ENCODE peak calls at places on chromosome X, in seven cellular contexts. V is NCI-H2081; F is WTC11; Z is DMS53; K is AG10803; T is EL; D is effector CD4-positive, alpha-beta T cell. P is an unnamed sample.

GRCh38 chrX:138885886-138886285 is 174.4 kb upstream of the FGF13 start:
- DNase-seq in D (no peak), K (peak; percentile 37), Z (peak; percentile 64), V (no peak), T (no peak), F (no peak), P (no peak)

GRCh38 chrX:15269618-15270521 is at the start of gene ASB9:
- DNase-seq in Z (peak; percentile 81), V (peak; percentile 15), D (no peak), K (peak; percentile 35), T (peak; percentile 81), F (peak; percentile 9), P (peak; percentile 41)

GRCh38 chrX:108020631-108021030 is 24.2 kb upstream of the VSIG1 start:
- DNase-seq in V (peak; percentile 31), Z (peak; percentile 68), K (peak; percentile 1), F (no peak), T (peak; percentile 8), D (no peak), P (no peak)

GRCh38 chrX:155070038-155070437 is 898 bp downstream of the CMC4 start:
- DNase-seq in D (no peak), Z (peak; percentile 42), T (no peak), K (no peak), V (no peak), F (no peak), P (no peak)

GRCh38 chrX:107674480-107675364 is 46.4 kb downstream of the PRPS1 start:
- DNase-seq in K (peak; percentile 71), V (no peak), T (no peak), F (no peak), D (peak; percentile 46), Z (no peak), P (no peak)

GRCh38 chrX:18353931-18354368 is 538 bp downstream of the SCML2 start:
- DNase-seq in V (no peak), T (no peak), Z (peak; percentile 63), K (peak; percentile 0), F (peak; percentile 48), D (no peak), P (peak; percentile 59)

GRCh38 chrX:112470551-112470950 is 209.2 kb downstream of the LHFPL1 start:
- DNase-seq in K (no peak), F (no peak), D (no peak), T (no peak), V (no peak), Z (no peak), P (no peak)

GRCh38 chrX:65706041-65706828 is 38.8 kb downstream of the MSN start:
- DNase-seq in D (peak; percentile 26), K (peak; percentile 90), T (peak; percentile 94), V (no peak), F (no peak), Z (peak; percentile 62), P (no peak)

GRCh38 chrX:153468008-153468580 is 2.3 kb downstream of the HAUS7 start:
- DNase-seq in D (no peak), V (no peak), K (peak; percentile 13), T (no peak), Z (no peak), F (no peak), P (no peak)

GRCh38 chrX:39477438-39478120 is 620.2 kb downstream of the BCOR start:
- DNase-seq in D (no peak), V (peak; percentile 91), Z (peak; percentile 46), T (no peak), K (peak; percentile 46), F (peak; percentile 76), P (peak; percentile 76)

GRCh38 chrX:153687121-153688039 is at the start of gene SLC6A8:
- DNase-seq in F (peak; percentile 65), Z (peak; percentile 87), D (no peak), V (peak; percentile 43), T (peak; percentile 69), K (peak; percentile 59), P (peak; percentile 80)

GRCh38 chrX:11244641-11245040 is 48.6 kb upstream of the AMELX start:
- DNase-seq in F (no peak), V (no peak), D (no peak), Z (no peak), K (peak; percentile 48), T (no peak), P (no peak)

GRCh38 chrX:47146121-47146935 is 1.3 kb downstream of the RBM10 start:
- DNase-seq in D (no peak), T (no peak), F (no peak), K (no peak), Z (peak; percentile 24), V (peak; percentile 19), P (no peak)

GRCh38 chrX:72201836-72202536 is 20.4 kb downstream of the PIN4 start:
- DNase-seq in Z (no peak), D (no peak), F (no peak), T (peak; percentile 78), V (no peak), K (peak; percentile 76), P (no peak)